ENCODE peak calls at places on chromosomes 12 and 14, in five cellular contexts. D, I, B, F and G are unnamed samples.

GRCh38 chr12:118302053-118302452 is 70.7 kb downstream of the TAOK3 start:
- DNase-seq in D (no peak), I (peak), B (no peak), F (peak), G (no peak)

GRCh38 chr12:4506870-4507269 is 31.8 kb upstream of the RAD51AP1 start:
- DNase-seq in D (no peak), I (no peak), B (no peak), F (no peak), G (no peak)

GRCh38 chr12:121255433-121255832 is 41.1 kb downstream of the CAMKK2 start:
- DNase-seq in D (no peak), I (no peak), B (no peak), F (no peak), G (no peak)

GRCh38 chr12:98296462-98297079 is 218.8 kb upstream of the TMPO start:
- DNase-seq in D (no peak), I (peak), B (no peak), F (no peak), G (peak)

GRCh38 chr14:99575043-99576023 is 28.7 kb downstream of the CCDC85C start:
- DNase-seq in D (no peak), I (peak), B (no peak), F (peak), G (no peak)

GRCh38 chr12:117968084-117968789 is 553 bp downstream of the KSR2 start:
- DNase-seq in D (no peak), I (no peak), B (no peak), F (no peak), G (no peak)

GRCh38 chr12:131432532-131433260 is 278.2 kb upstream of the SFSWAP start:
- DNase-seq in D (no peak), I (no peak), B (no peak), F (no peak), G (no peak)

GRCh38 chr14:32697704-32698103 is 241.0 kb upstream of the NPAS3 start:
- DNase-seq in D (no peak), I (no peak), B (no peak), F (no peak), G (no peak)

GRCh38 chr12:122422769-122423257 is 344 bp upstream of the CLIP1 start:
- DNase-seq in D (no peak), I (no peak), B (no peak), F (peak), G (peak)

GRCh38 chr14:57760891-57761290 is 105.0 kb downstream of the SLC35F4 start:
- DNase-seq in D (no peak), I (no peak), B (no peak), F (no peak), G (no peak)

GRCh38 chr14:54344445-54344844 is 52.4 kb upstream of the CDKN3 start:
- DNase-seq in D (no peak), I (no peak), B (no peak), F (no peak), G (no peak)

GRCh38 chr12:27336254-27336653 is 3.6 kb downstream of the BMAL2 start:
- DNase-seq in D (no peak), I (peak), B (no peak), F (no peak), G (no peak)

GRCh38 chr12:19402743-19403400 is 36.4 kb upstream of the AEBP2 start:
- DNase-seq in D (no peak), I (no peak), B (peak), F (peak), G (no peak)

GRCh38 chr12:96907681-96908163 is 665 bp downstream of the NEDD1 start:
- DNase-seq in D (peak), I (peak), B (no peak), F (no peak), G (no peak)

GRCh38 chr12:95789126-95790024 is 1.2 kb downstream of the NTN4 start:
- DNase-seq in D (no peak), I (no peak), B (peak), F (no peak), G (peak)

GRCh38 chr12:6072302-6072752 is 52.1 kb downstream of the VWF start:
- DNase-seq in D (no peak), I (no peak), B (no peak), F (no peak), G (no peak)

GRCh38 chr14:77059276-77059934 is 30.9 kb upstream of the IRF2BPL start:
- DNase-seq in D (no peak), I (peak), B (no peak), F (no peak), G (peak)

GRCh38 chr12:94649349-94650142 is 811 bp downstream of the TMCC3 start:
- DNase-seq in D (peak), I (peak), B (peak), F (peak), G (peak)

GRCh38 chr14:61322011-61322798 is 826 bp downstream of the PRKCH start:
- DNase-seq in D (no peak), I (peak), B (peak), F (peak), G (no peak)

GRCh38 chr12:68310370-68310769 is 21.8 kb downstream of the MDM1 start:
- DNase-seq in D (no peak), I (peak), B (no peak), F (no peak), G (no peak)

GRCh38 chr12:93336344-93336743 is 41.4 kb upstream of the NUDT4 start:
- DNase-seq in D (no peak), I (no peak), B (no peak), F (no peak), G (no peak)

GRCh38 chr12:46373303-46374182 is 970 bp upstream of the SLC38A2 start:
- DNase-seq in D (peak), I (peak), B (peak), F (peak), G (peak)

GRCh38 chr14:20866194-20866593 is 25.0 kb upstream of the RNASE3 start:
- DNase-seq in D (no peak), I (no peak), B (no peak), F (no peak), G (no peak)

GRCh38 chr14:20866963-20867362 is 24.2 kb upstream of the RNASE3 start:
- DNase-seq in D (no peak), I (no peak), B (no peak), F (no peak), G (no peak)
- TF ChIP-seq CTCF in D (peak), I (no peak), B (peak), F (no peak), G (peak)

GRCh38 chr14:105247715-105248367 is 492 bp upstream of the BTBD6 start:
- DNase-seq in D (no peak), I (no peak), B (no peak), F (no peak), G (no peak)

GRCh38 chr14:105249175-105250007 is 1.1 kb downstream of the BTBD6 start:
- DNase-seq in D (no peak), I (no peak), B (no peak), F (no peak), G (peak)

GRCh38 chr14:105247026-105247425 is 1.3 kb upstream of the BTBD6 start:
- DNase-seq in D (no peak), I (no peak), B (no peak), F (no peak), G (no peak)

GRCh38 chr14:105250008-105250366 is 1.7 kb downstream of the BTBD6 start:
- DNase-seq in D (no peak), I (no peak), B (no peak), F (no peak), G (no peak)

GRCh38 chr14:105248368-105249174 is at the start of gene BTBD6:
- DNase-seq in D (peak), I (peak), B (peak), F (peak), G (peak)
- TF ChIP-seq CTCF in D (peak), I (peak), B (no peak), F (no peak), G (peak)

GRCh38 chr14:94888108-94888507 is 118.2 kb upstream of the GSC start:
- DNase-seq in D (no peak), I (no peak), B (no peak), F (no peak), G (no peak)
- TF ChIP-seq CTCF in D (no peak), I (no peak), B (no peak), F (no peak), G (no peak)

GRCh38 chr14:73747386-73748211 is 33.4 kb upstream of the PNMA1 start:
- DNase-seq in D (no peak), I (no peak), B (no peak), F (no peak), G (no peak)

GRCh38 chr14:73748858-73749357 is 34.7 kb upstream of the PNMA1 start:
- DNase-seq in D (no peak), I (no peak), B (no peak), F (no peak), G (no peak)

GRCh38 chr14:73744874-73745529 is 30.8 kb upstream of the PNMA1 start:
- DNase-seq in D (no peak), I (peak), B (no peak), F (peak), G (no peak)

GRCh38 chr14:73745571-73746539 is 31.7 kb upstream of the PNMA1 start:
- DNase-seq in D (no peak), I (no peak), B (no peak), F (no peak), G (no peak)

DNA sequence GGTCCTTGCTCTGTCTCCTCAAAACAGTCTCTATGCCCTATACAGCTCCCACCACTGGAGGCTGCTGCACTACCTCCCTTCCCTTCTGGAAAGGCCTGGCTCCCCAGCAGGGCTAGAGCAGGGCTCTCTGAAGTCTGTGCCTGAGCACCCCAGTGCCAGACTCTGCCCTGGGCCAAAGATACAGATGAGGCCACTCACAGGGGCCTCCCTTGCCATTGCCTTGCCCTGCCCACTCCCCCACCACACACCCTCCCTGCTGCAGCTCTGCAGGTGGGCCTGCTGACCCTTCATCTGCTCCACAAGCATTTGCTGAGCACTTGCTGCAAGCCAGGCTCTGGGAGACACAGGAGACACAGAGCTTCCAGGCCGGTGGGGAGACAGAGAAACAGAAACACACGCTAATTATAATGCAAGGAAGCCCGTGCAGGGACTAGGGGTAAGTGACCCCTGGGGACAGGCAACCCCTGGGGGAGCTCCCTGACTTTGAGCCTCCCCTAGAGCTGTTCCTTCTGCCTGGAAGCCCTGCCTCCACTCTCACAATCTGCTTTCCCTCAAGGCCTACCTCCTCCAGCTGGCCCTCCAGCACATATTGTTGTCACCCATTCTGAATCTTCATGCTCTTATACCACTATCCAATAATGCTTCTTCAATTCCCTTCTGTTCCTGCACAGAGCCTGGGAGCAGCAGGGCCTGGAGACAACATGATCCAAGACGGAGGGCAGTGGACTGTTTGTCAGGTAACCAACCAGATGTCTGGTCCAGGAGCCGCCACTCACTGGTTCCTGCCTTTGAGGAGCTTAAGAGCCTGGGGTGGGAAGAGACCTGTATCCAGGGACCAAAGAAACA is 32.6 kb upstream of the PNMA1 start:
- DNase-seq in D (no peak), I (no peak), B (peak), F (no peak), G (no peak)
- TF ChIP-seq CTCF in D (peak), I (no peak), B (peak), F (no peak), G (no peak)

GRCh38 chr12:32036477-32037263 is 70.0 kb upstream of the BICD1 start:
- DNase-seq in D (no peak), I (peak), B (no peak), F (no peak), G (no peak)
- TF ChIP-seq CTCF in D (no peak), I (no peak), B (no peak), F (no peak), G (peak)

DNA sequence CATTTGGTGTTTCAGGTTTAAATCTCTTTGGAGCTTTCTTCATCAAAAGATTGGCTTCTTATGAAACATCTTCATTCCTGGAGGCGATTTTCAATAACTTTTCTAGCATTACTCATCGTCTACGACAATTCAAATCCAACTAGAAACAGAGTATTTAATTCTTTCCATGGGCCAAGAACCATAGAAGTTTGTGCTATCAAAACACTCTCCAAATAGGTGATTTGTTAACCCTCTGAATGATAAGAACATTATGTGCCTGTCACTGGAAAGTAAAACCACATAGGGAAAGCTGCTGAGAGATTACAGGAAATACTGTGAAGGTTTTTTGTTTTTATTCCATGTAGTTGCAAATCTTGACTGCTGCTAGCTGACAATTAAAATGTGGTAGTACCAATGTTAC is 6.9 kb upstream of the DCN start:
- DNase-seq in D (no peak), I (peak), B (no peak), F (no peak), G (no peak)
- TF ChIP-seq CTCF in D (no peak), I (no peak), B (no peak), F (no peak), G (no peak)